ENCODE peak calls at places on chromosome 11, in seven cellular contexts. O, Q, I, Z, M, T and L are unnamed samples.

GRCh38 chr11:41189711-41190477 is 269.6 kb downstream of the LRRC4C start:
- DNase-seq in O (no peak), Q (no peak), I (no peak), Z (no peak), M (no peak), T (no peak), L (no peak)

GRCh38 chr11:48177661-48178060 is 38.9 kb upstream of the OR4B1 start:
- DNase-seq in O (no peak), Q (no peak), I (no peak), Z (no peak), M (no peak), T (no peak), L (no peak)

GRCh38 chr11:17742019-17742418 is 7.4 kb downstream of the KCNC1 start:
- DNase-seq in O (no peak), Q (no peak), I (no peak), Z (no peak), M (no peak), T (no peak), L (no peak)

GRCh38 chr11:134069426-134069921 is 602 bp downstream of the JAM3 start:
- DNase-seq in O (no peak), Q (peak; percentile 79), I (peak; percentile 29), Z (no peak), M (peak; percentile 12), T (peak; percentile 72), L (no peak)

GRCh38 chr11:22879615-22880014 is 19.3 kb upstream of the CCDC179 start:
- DNase-seq in O (no peak), Q (peak; percentile 12), I (peak; percentile 62), Z (peak; percentile 29), M (no peak), T (peak; percentile 72), L (no peak)

GRCh38 chr11:25702417-25702816 is 629.5 kb upstream of the ANO3 start:
- DNase-seq in O (no peak), Q (no peak), I (no peak), Z (no peak), M (no peak), T (no peak), L (no peak)

GRCh38 chr11:128956401-128957203 is 13.9 kb upstream of the TP53AIP1 start:
- DNase-seq in O (no peak), Q (peak; percentile 81), I (peak; percentile 81), Z (peak; percentile 81), M (peak; percentile 78), T (peak; percentile 91), L (peak; percentile 73)

GRCh38 chr11:2564008-2564530 is 119.3 kb downstream of the KCNQ1 start:
- DNase-seq in O (no peak), Q (no peak), I (no peak), Z (no peak), M (no peak), T (no peak), L (no peak)

GRCh38 chr11:18012314-18012905 is 437 bp downstream of the SERGEF start:
- DNase-seq in O (peak; percentile 27), Q (no peak), I (peak; percentile 32), Z (peak; percentile 36), M (peak; percentile 17), T (peak; percentile 35), L (no peak)

GRCh38 chr11:944711-945470 is 19.2 kb downstream of the AP2A2 start:
- DNase-seq in O (no peak), Q (peak; percentile 47), I (peak; percentile 76), Z (no peak), M (peak; percentile 65), T (no peak), L (no peak)

GRCh38 chr11:119671048-119671447 is 58.0 kb downstream of the NECTIN1 start:
- DNase-seq in O (peak; percentile 48), Q (no peak), I (peak; percentile 93), Z (no peak), M (peak; percentile 88), T (peak; percentile 45), L (peak; percentile 85)

GRCh38 chr11:57551941-57552340 is 14.5 kb downstream of the SMTNL1 start:
- DNase-seq in O (no peak), Q (no peak), I (no peak), Z (no peak), M (no peak), T (no peak), L (no peak)

GRCh38 chr11:65206441-65206841 is 24.7 kb downstream of the CAPN1 start:
- DNase-seq in O (peak; percentile 20), Q (no peak), I (no peak), Z (no peak), M (no peak), T (no peak), L (no peak)

GRCh38 chr11:115222218-115222862 is 281.9 kb downstream of the CADM1 start:
- DNase-seq in O (no peak), Q (peak; percentile 83), I (peak; percentile 98), Z (peak; percentile 96), M (peak; percentile 46), T (no peak), L (peak; percentile 28)

GRCh38 chr11:121953122-121953521 is 162.9 kb downstream of the BLID start:
- DNase-seq in O (no peak), Q (no peak), I (no peak), Z (no peak), M (no peak), T (no peak), L (no peak)

GRCh38 chr11:21121991-21122390 is 452.6 kb downstream of the NELL1 start:
- DNase-seq in O (no peak), Q (no peak), I (no peak), Z (no peak), M (no peak), T (no peak), L (no peak)

GRCh38 chr11:122646549-122647340 is 8.8 kb upstream of the UBASH3B start:
- DNase-seq in O (no peak), Q (peak; percentile 89), I (peak; percentile 42), Z (peak; percentile 73), M (peak; percentile 90), T (peak; percentile 48), L (peak; percentile 62)

GRCh38 chr11:115843685-115844084 is 339.5 kb upstream of the CADM1 start:
- DNase-seq in O (no peak), Q (no peak), I (no peak), Z (no peak), M (no peak), T (no peak), L (no peak)

GRCh38 chr11:1543606-1544263 is 28.3 kb downstream of the DUSP8 start:
- DNase-seq in O (no peak), Q (no peak), I (no peak), Z (no peak), M (no peak), T (no peak), L (no peak)

GRCh38 chr11:22069844-22070243 is 123.0 kb upstream of the ANO5 start:
- DNase-seq in O (no peak), Q (no peak), I (no peak), Z (no peak), M (no peak), T (no peak), L (no peak)

GRCh38 chr11:65112551-65113360 is 1.1 kb downstream of the TM7SF2 start:
- DNase-seq in O (peak; percentile 75), Q (peak; percentile 73), I (peak; percentile 48), Z (peak; percentile 55), M (no peak), T (peak; percentile 72), L (peak; percentile 23)

GRCh38 chr11:132632641-132633124 is 899.6 kb downstream of the OPCML start:
- DNase-seq in O (no peak), Q (peak; percentile 98), I (peak; percentile 97), Z (peak; percentile 86), M (peak; percentile 82), T (peak; percentile 86), L (peak; percentile 97)

GRCh38 chr11:61747389-61748285 is 4.8 kb upstream of the MYRF start:
- DNase-seq in O (peak; percentile 91), Q (peak; percentile 74), I (peak; percentile 79), Z (peak; percentile 66), M (peak; percentile 64), T (peak; percentile 75), L (peak; percentile 55)

GRCh38 chr11:83819936-83820549 is 533.9 kb upstream of the CCDC90B start:
- DNase-seq in O (no peak), Q (peak; percentile 93), I (peak; percentile 86), Z (peak; percentile 63), M (peak; percentile 80), T (peak; percentile 91), L (peak; percentile 64)

GRCh38 chr11:94473177-94473799 is 20.4 kb downstream of the MRE11 start:
- DNase-seq in O (no peak), Q (peak; percentile 30), I (peak; percentile 43), Z (no peak), M (no peak), T (no peak), L (no peak)

GRCh38 chr11:69588270-69588669 is 52.7 kb upstream of the CCND1 start:
- DNase-seq in O (no peak), Q (peak; percentile 95), I (peak; percentile 73), Z (peak; percentile 75), M (peak; percentile 96), T (peak; percentile 47), L (peak; percentile 93)

GRCh38 chr11:104338186-104338585 is 174.2 kb upstream of the PDGFD start:
- DNase-seq in O (no peak), Q (peak; percentile 14), I (peak; percentile 41), Z (peak; percentile 57), M (peak; percentile 8), T (peak; percentile 6), L (no peak)

GRCh38 chr11:93407777-93408401 is 77.3 kb downstream of the DEUP1 start:
- DNase-seq in O (no peak), Q (no peak), I (peak; percentile 11), Z (peak; percentile 62), M (peak; percentile 53), T (no peak), L (peak; percentile 3)

GRCh38 chr11:27391336-27392015 is 28.5 kb upstream of the CCDC34 start:
- DNase-seq in O (no peak), Q (peak; percentile 39), I (no peak), Z (peak; percentile 44), M (no peak), T (no peak), L (no peak)